ENCODE peak calls at places on chromosomes 13 and 19, in four cellular contexts. One of them, this sample, is unnamed.

GRCh38 chr19:14023404-14024235 is 4.3 kb upstream of the RLN3 start:
- DNase-seq in brain microvascular endothelial cell: peak
- DNase-seq in cardiac fibroblast: peak
- DNase-seq in fibroblast of lung: no peak
- DNase-seq in this sample: no peak

GRCh38 chr19:42441047-42441440 is 1.7 kb downstream of the CXCL17 start:
- DNase-seq in brain microvascular endothelial cell: no peak
- DNase-seq in cardiac fibroblast: no peak
- DNase-seq in fibroblast of lung: no peak
- DNase-seq in this sample: no peak

GRCh38 chr19:19460761-19461265 is 54.5 kb downstream of the TSSK6 start:
- DNase-seq in brain microvascular endothelial cell: no peak
- DNase-seq in cardiac fibroblast: peak
- DNase-seq in fibroblast of lung: no peak
- DNase-seq in this sample: peak

GRCh38 chr13:111165611-111166010 is 50.5 kb downstream of the ARHGEF7 start:
- DNase-seq in brain microvascular endothelial cell: no peak
- DNase-seq in cardiac fibroblast: no peak
- DNase-seq in fibroblast of lung: no peak
- DNase-seq in this sample: no peak

GRCh38 chr19:695350-695949 is at the start of gene PRSS57:
- DNase-seq in brain microvascular endothelial cell: no peak
- DNase-seq in cardiac fibroblast: no peak
- DNase-seq in fibroblast of lung: no peak
- DNase-seq in this sample: no peak

GRCh38 chr19:55447421-55448174 is 4.5 kb upstream of the SHISA7 start:
- DNase-seq in brain microvascular endothelial cell: no peak
- DNase-seq in cardiac fibroblast: peak
- DNase-seq in fibroblast of lung: peak
- DNase-seq in this sample: peak

GRCh38 chr19:13079542-13079986 is 23.1 kb downstream of the LYL1 start:
- DNase-seq in brain microvascular endothelial cell: no peak
- DNase-seq in cardiac fibroblast: peak
- DNase-seq in fibroblast of lung: peak
- DNase-seq in this sample: peak

GRCh38 chr13:66805657-66806056 is 424.5 kb downstream of the PCDH9 start:
- DNase-seq in brain microvascular endothelial cell: peak
- DNase-seq in cardiac fibroblast: peak
- DNase-seq in fibroblast of lung: peak
- DNase-seq in this sample: peak

GRCh38 chr13:77430377-77430951 is 103.6 kb upstream of the MYCBP2 start:
- DNase-seq in brain microvascular endothelial cell: no peak
- DNase-seq in cardiac fibroblast: no peak
- DNase-seq in fibroblast of lung: no peak
- DNase-seq in this sample: no peak

GRCh38 chr13:110685305-110685704 is 20.6 kb downstream of the CARS2 start:
- DNase-seq in brain microvascular endothelial cell: peak
- DNase-seq in cardiac fibroblast: no peak
- DNase-seq in fibroblast of lung: peak
- DNase-seq in this sample: peak

GRCh38 chr13:98141938-98142426 is 912 bp upstream of the FARP1 start:
- DNase-seq in brain microvascular endothelial cell: no peak
- DNase-seq in cardiac fibroblast: no peak
- DNase-seq in fibroblast of lung: no peak
- DNase-seq in this sample: no peak

GRCh38 chr13:44331912-44332840 is 41.4 kb upstream of the SERP2 start:
- DNase-seq in brain microvascular endothelial cell: peak
- DNase-seq in cardiac fibroblast: peak
- DNase-seq in fibroblast of lung: peak
- DNase-seq in this sample: peak

GRCh38 chr13:51324714-51325440 is 14.6 kb upstream of the SERPINE3 start:
- DNase-seq in brain microvascular endothelial cell: no peak
- DNase-seq in cardiac fibroblast: no peak
- DNase-seq in fibroblast of lung: no peak
- DNase-seq in this sample: no peak

GRCh38 chr19:11722414-11722813 is 16.3 kb downstream of the ZNF823 start:
- DNase-seq in brain microvascular endothelial cell: no peak
- DNase-seq in cardiac fibroblast: no peak
- DNase-seq in fibroblast of lung: no peak
- DNase-seq in this sample: peak

GRCh38 chr13:111868716-111869115 is 198.2 kb upstream of the SOX1 start:
- DNase-seq in brain microvascular endothelial cell: no peak
- DNase-seq in cardiac fibroblast: no peak
- DNase-seq in fibroblast of lung: no peak
- DNase-seq in this sample: no peak

GRCh38 chr13:40922437-40923040 is 96.6 kb downstream of the ELF1 start:
- DNase-seq in brain microvascular endothelial cell: no peak
- DNase-seq in cardiac fibroblast: no peak
- DNase-seq in fibroblast of lung: no peak
- DNase-seq in this sample: no peak

GRCh38 chr13:61765181-61765742 is 349.6 kb upstream of the PCDH20 start:
- DNase-seq in brain microvascular endothelial cell: no peak
- DNase-seq in cardiac fibroblast: no peak
- DNase-seq in fibroblast of lung: no peak
- DNase-seq in this sample: no peak

GRCh38 chr13:20824762-20825161 is 51.0 kb upstream of the EEF1AKMT1 start:
- DNase-seq in brain microvascular endothelial cell: peak
- DNase-seq in cardiac fibroblast: no peak
- DNase-seq in fibroblast of lung: peak
- DNase-seq in this sample: peak

GRCh38 chr13:78881746-78882145 is 222.8 kb upstream of the OBI1 start:
- DNase-seq in brain microvascular endothelial cell: no peak
- DNase-seq in cardiac fibroblast: no peak
- DNase-seq in fibroblast of lung: no peak
- DNase-seq in this sample: no peak

GRCh38 chr19:10286803-10287737 is at the start of gene ICAM4:
- DNase-seq in brain microvascular endothelial cell: no peak
- DNase-seq in cardiac fibroblast: peak
- DNase-seq in fibroblast of lung: peak
- DNase-seq in this sample: no peak

GRCh38 chr19:35524181-35524838 is 3.8 kb downstream of the SBSN start:
- DNase-seq in brain microvascular endothelial cell: no peak
- DNase-seq in cardiac fibroblast: no peak
- DNase-seq in fibroblast of lung: no peak
- DNase-seq in this sample: no peak

GRCh38 chr19:42567567-42567966 is 27.2 kb downstream of the CEACAM8 start:
- DNase-seq in brain microvascular endothelial cell: no peak
- DNase-seq in cardiac fibroblast: no peak
- DNase-seq in fibroblast of lung: no peak
- DNase-seq in this sample: no peak

GRCh38 chr13:97974773-97975172 is 21.3 kb downstream of the IPO5 start:
- DNase-seq in brain microvascular endothelial cell: no peak
- DNase-seq in cardiac fibroblast: no peak
- DNase-seq in fibroblast of lung: no peak
- DNase-seq in this sample: peak

GRCh38 chr19:1163283-1163933 is 10.7 kb downstream of the SBNO2 start:
- DNase-seq in brain microvascular endothelial cell: no peak
- DNase-seq in cardiac fibroblast: no peak
- DNase-seq in fibroblast of lung: no peak
- DNase-seq in this sample: no peak

GRCh38 chr19:5782945-5783919 is 1.3 kb downstream of the PRR22 start:
- DNase-seq in brain microvascular endothelial cell: no peak
- DNase-seq in cardiac fibroblast: no peak
- DNase-seq in fibroblast of lung: no peak
- DNase-seq in this sample: no peak

GRCh38 chr19:45234089-45234869 is 10.9 kb downstream of the EXOC3L2 start:
- DNase-seq in brain microvascular endothelial cell: no peak
- DNase-seq in cardiac fibroblast: no peak
- DNase-seq in fibroblast of lung: no peak
- DNase-seq in this sample: no peak

GRCh38 chr13:110425444-110425780 is 118.3 kb downstream of the COL4A2 start:
- DNase-seq in brain microvascular endothelial cell: peak
- DNase-seq in cardiac fibroblast: no peak
- DNase-seq in fibroblast of lung: peak
- DNase-seq in this sample: peak

GRCh38 chr19:52211926-52212571 is 22.2 kb downstream of the PPP2R1A start:
- DNase-seq in brain microvascular endothelial cell: no peak
- DNase-seq in cardiac fibroblast: no peak
- DNase-seq in fibroblast of lung: no peak
- DNase-seq in this sample: peak

GRCh38 chr13:100235311-100235901 is 146.5 kb downstream of the PCCA start:
- DNase-seq in brain microvascular endothelial cell: peak
- DNase-seq in cardiac fibroblast: peak
- DNase-seq in fibroblast of lung: peak
- DNase-seq in this sample: peak
- TF ChIP-seq CTCF in brain microvascular endothelial cell: peak
- TF ChIP-seq CTCF in cardiac fibroblast: peak
- TF ChIP-seq CTCF in fibroblast of lung: peak
- TF ChIP-seq CTCF in this sample: peak

DNA sequence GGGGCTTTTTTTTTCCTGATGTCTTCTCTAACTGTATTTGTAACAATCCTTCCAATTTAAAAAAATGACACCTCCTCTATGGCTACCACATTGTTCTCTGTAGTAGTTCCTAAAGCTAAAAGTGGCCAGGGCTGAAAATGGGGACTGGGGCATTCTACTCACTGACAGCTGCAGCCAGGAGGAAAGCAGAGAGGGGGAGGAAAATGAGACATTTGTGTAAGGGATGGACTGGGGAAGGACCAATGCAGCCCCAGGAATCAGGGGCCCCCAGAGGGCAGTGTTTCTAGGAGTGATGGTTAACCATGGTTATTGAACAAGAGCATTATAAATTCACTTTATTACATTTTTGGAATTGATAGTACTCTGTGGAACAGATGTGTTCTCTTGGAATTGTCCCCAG is 34.3 kb upstream of the C1QTNF9 start:
- DNase-seq in brain microvascular endothelial cell: no peak
- DNase-seq in cardiac fibroblast: no peak
- DNase-seq in fibroblast of lung: no peak
- DNase-seq in this sample: no peak
- H3K4me3 ChIP-seq in brain microvascular endothelial cell: no peak
- H3K4me3 ChIP-seq in cardiac fibroblast: no peak
- H3K4me3 ChIP-seq in fibroblast of lung: no peak
- H3K4me3 ChIP-seq in this sample: no peak

DNA sequence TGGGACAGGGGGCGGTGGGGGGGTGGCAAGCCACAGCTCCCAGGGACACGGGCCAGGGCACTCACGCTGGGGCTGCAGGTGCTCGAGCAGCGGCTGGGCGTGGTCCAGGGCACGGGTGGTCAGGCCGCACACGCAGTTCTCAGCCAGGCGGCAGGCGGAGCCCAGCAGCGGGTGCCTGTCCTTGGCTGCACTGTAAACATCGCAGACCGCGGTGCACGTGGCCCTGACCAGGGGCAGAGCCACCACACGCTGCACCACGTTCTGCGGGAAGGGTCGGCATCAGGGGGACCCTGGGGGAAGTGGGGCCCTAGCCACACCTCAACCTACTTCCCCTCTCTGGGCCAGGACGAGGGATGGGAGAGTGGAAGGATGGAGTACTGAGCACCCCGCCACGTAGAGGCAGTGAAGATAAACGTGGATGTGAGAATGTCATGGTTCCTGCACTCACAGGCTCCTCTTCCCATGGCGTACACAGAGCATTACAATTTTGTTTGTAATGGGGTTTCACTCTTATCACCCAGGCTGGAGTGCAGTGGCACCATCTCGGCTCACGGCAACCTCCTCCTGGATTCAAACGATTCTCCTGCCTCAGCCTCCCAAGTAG is 3.4 kb downstream of the PLIN5 start:
- DNase-seq in brain microvascular endothelial cell: no peak
- DNase-seq in cardiac fibroblast: no peak
- DNase-seq in fibroblast of lung: no peak
- DNase-seq in this sample: no peak
- TF ChIP-seq CTCF in brain microvascular endothelial cell: no peak
- TF ChIP-seq CTCF in cardiac fibroblast: no peak
- TF ChIP-seq CTCF in fibroblast of lung: no peak
- TF ChIP-seq CTCF in this sample: no peak

DNA sequence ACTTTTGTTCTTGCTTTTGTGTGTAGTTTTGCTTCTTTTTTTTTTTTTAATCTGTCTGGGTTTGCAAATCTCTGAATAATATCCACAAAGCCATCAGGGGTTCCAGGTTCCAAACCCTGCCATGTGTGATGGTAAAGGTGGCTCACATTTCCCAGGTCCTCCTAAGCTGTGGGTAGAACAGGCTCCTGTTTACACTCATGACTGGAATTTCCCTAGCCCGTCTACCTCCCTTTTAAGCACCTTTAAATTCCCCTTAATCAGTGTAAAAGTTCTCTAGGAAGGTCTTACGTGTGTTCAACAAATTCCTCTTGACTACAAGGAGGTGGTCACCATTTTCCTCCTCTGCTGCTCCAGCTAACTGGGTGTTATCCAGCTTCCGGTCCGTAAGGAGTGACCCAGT is 62.8 kb downstream of the EFNB2 start:
- DNase-seq in brain microvascular endothelial cell: no peak
- DNase-seq in cardiac fibroblast: no peak
- DNase-seq in fibroblast of lung: no peak
- DNase-seq in this sample: no peak
- H3K4me3 ChIP-seq in brain microvascular endothelial cell: peak
- H3K4me3 ChIP-seq in cardiac fibroblast: peak
- H3K4me3 ChIP-seq in fibroblast of lung: no peak
- H3K4me3 ChIP-seq in this sample: no peak

This sample was measured in fibroblast of mammary gland.